ENCODE peak calls at places on chromosomes 3 and 15, in ten cellular contexts. One of them, this sample, is unnamed.

GRCh38 chr15:39273805-39274411 is 307.0 kb upstream of the THBS1 start:
- DNase-seq in fibroblast of lung: peak
- DNase-seq in uterus: no peak
- DNase-seq in stimulated activated CD4-positive, alpha-beta T cell treated with anti-CD3 and anti-CD28 coated beads, Interleukin-4, amount 100 ng/mL, for 24 hours: no peak
- DNase-seq in pons: peak
- DNase-seq in activated CD4-positive, alpha-beta T cell treated with anti-CD3 and anti-CD28 coated beads for 36 hours: no peak
- DNase-seq in T-helper 1 cell: no peak
- DNase-seq in T1000: no peak
- DNase-seq in ELR: no peak
- DNase-seq in GM10248: no peak
- DNase-seq in this sample: peak

GRCh38 chr3:40306336-40306735 is 3.2 kb upstream of the EIF1B start:
- DNase-seq in pons: no peak
- DNase-seq in GM10248: no peak
- DNase-seq in fibroblast of lung: peak
- DNase-seq in uterus: no peak
- DNase-seq in T1000: no peak
- DNase-seq in stimulated activated CD4-positive, alpha-beta T cell treated with anti-CD3 and anti-CD28 coated beads, Interleukin-4, amount 100 ng/mL, for 24 hours: no peak
- DNase-seq in T-helper 1 cell: no peak
- DNase-seq in activated CD4-positive, alpha-beta T cell treated with anti-CD3 and anti-CD28 coated beads for 36 hours: no peak
- DNase-seq in ELR: peak
- DNase-seq in this sample: no peak

GRCh38 chr3:182843478-182843877 is 50.2 kb downstream of the ATP11B start:
- DNase-seq in GM10248: no peak
- DNase-seq in uterus: no peak
- DNase-seq in T1000: no peak
- DNase-seq in pons: no peak
- DNase-seq in ELR: peak
- DNase-seq in T-helper 1 cell: no peak
- DNase-seq in activated CD4-positive, alpha-beta T cell treated with anti-CD3 and anti-CD28 coated beads for 36 hours: no peak
- DNase-seq in stimulated activated CD4-positive, alpha-beta T cell treated with anti-CD3 and anti-CD28 coated beads, Interleukin-4, amount 100 ng/mL, for 24 hours: no peak
- DNase-seq in fibroblast of lung: peak
- DNase-seq in this sample: no peak

GRCh38 chr15:63763476-63764123 is 70.1 kb downstream of the HERC1 start:
- DNase-seq in stimulated activated CD4-positive, alpha-beta T cell treated with anti-CD3 and anti-CD28 coated beads, Interleukin-4, amount 100 ng/mL, for 24 hours: no peak
- DNase-seq in pons: no peak
- DNase-seq in ELR: peak
- DNase-seq in uterus: no peak
- DNase-seq in T-helper 1 cell: peak
- DNase-seq in activated CD4-positive, alpha-beta T cell treated with anti-CD3 and anti-CD28 coated beads for 36 hours: no peak
- DNase-seq in T1000: no peak
- DNase-seq in fibroblast of lung: peak
- DNase-seq in GM10248: peak
- DNase-seq in this sample: no peak

GRCh38 chr3:65786891-65787290 is 251.8 kb downstream of the MAGI1 start:
- DNase-seq in T-helper 1 cell: no peak
- DNase-seq in fibroblast of lung: no peak
- DNase-seq in GM10248: no peak
- DNase-seq in activated CD4-positive, alpha-beta T cell treated with anti-CD3 and anti-CD28 coated beads for 36 hours: no peak
- DNase-seq in T1000: no peak
- DNase-seq in uterus: no peak
- DNase-seq in ELR: no peak
- DNase-seq in stimulated activated CD4-positive, alpha-beta T cell treated with anti-CD3 and anti-CD28 coated beads, Interleukin-4, amount 100 ng/mL, for 24 hours: no peak
- DNase-seq in pons: no peak
- DNase-seq in this sample: no peak

GRCh38 chr3:187763850-187764648 is 18.8 kb upstream of the BCL6 start:
- DNase-seq in GM10248: no peak
- DNase-seq in pons: no peak
- DNase-seq in T1000: no peak
- DNase-seq in stimulated activated CD4-positive, alpha-beta T cell treated with anti-CD3 and anti-CD28 coated beads, Interleukin-4, amount 100 ng/mL, for 24 hours: no peak
- DNase-seq in ELR: no peak
- DNase-seq in fibroblast of lung: no peak
- DNase-seq in T-helper 1 cell: no peak
- DNase-seq in uterus: no peak
- DNase-seq in activated CD4-positive, alpha-beta T cell treated with anti-CD3 and anti-CD28 coated beads for 36 hours: no peak
- DNase-seq in this sample: no peak

GRCh38 chr3:40566699-40567098 is 41.9 kb downstream of the ZNF621 start:
- DNase-seq in uterus: no peak
- DNase-seq in ELR: no peak
- DNase-seq in T-helper 1 cell: no peak
- DNase-seq in GM10248: no peak
- DNase-seq in stimulated activated CD4-positive, alpha-beta T cell treated with anti-CD3 and anti-CD28 coated beads, Interleukin-4, amount 100 ng/mL, for 24 hours: no peak
- DNase-seq in activated CD4-positive, alpha-beta T cell treated with anti-CD3 and anti-CD28 coated beads for 36 hours: no peak
- DNase-seq in T1000: no peak
- DNase-seq in fibroblast of lung: no peak
- DNase-seq in pons: no peak
- DNase-seq in this sample: no peak

GRCh38 chr3:27486328-27486727 is 2.1 kb upstream of the SLC4A7 start:
- DNase-seq in fibroblast of lung: no peak
- DNase-seq in T1000: no peak
- DNase-seq in uterus: no peak
- DNase-seq in T-helper 1 cell: no peak
- DNase-seq in GM10248: no peak
- DNase-seq in pons: no peak
- DNase-seq in ELR: no peak
- DNase-seq in activated CD4-positive, alpha-beta T cell treated with anti-CD3 and anti-CD28 coated beads for 36 hours: no peak
- DNase-seq in stimulated activated CD4-positive, alpha-beta T cell treated with anti-CD3 and anti-CD28 coated beads, Interleukin-4, amount 100 ng/mL, for 24 hours: no peak
- DNase-seq in this sample: no peak

GRCh38 chr3:124318014-124318413 is 326.1 kb upstream of the ROPN1 start:
- DNase-seq in stimulated activated CD4-positive, alpha-beta T cell treated with anti-CD3 and anti-CD28 coated beads, Interleukin-4, amount 100 ng/mL, for 24 hours: no peak
- DNase-seq in uterus: no peak
- DNase-seq in pons: no peak
- DNase-seq in T1000: no peak
- DNase-seq in activated CD4-positive, alpha-beta T cell treated with anti-CD3 and anti-CD28 coated beads for 36 hours: no peak
- DNase-seq in ELR: no peak
- DNase-seq in GM10248: no peak
- DNase-seq in fibroblast of lung: no peak
- DNase-seq in T-helper 1 cell: no peak
- DNase-seq in this sample: no peak

GRCh38 chr3:161474139-161474538 is 22.5 kb upstream of the OTOL1 start:
- DNase-seq in pons: no peak
- DNase-seq in GM10248: no peak
- DNase-seq in stimulated activated CD4-positive, alpha-beta T cell treated with anti-CD3 and anti-CD28 coated beads, Interleukin-4, amount 100 ng/mL, for 24 hours: no peak
- DNase-seq in T-helper 1 cell: no peak
- DNase-seq in ELR: no peak
- DNase-seq in uterus: no peak
- DNase-seq in T1000: no peak
- DNase-seq in fibroblast of lung: no peak
- DNase-seq in activated CD4-positive, alpha-beta T cell treated with anti-CD3 and anti-CD28 coated beads for 36 hours: no peak
- DNase-seq in this sample: no peak

GRCh38 chr3:113736548-113737089 is 9.4 kb downstream of the NAA50 start:
- DNase-seq in pons: peak
- DNase-seq in ELR: peak
- DNase-seq in GM10248: peak
- DNase-seq in activated CD4-positive, alpha-beta T cell treated with anti-CD3 and anti-CD28 coated beads for 36 hours: peak
- DNase-seq in fibroblast of lung: peak
- DNase-seq in uterus: no peak
- DNase-seq in T-helper 1 cell: peak
- DNase-seq in stimulated activated CD4-positive, alpha-beta T cell treated with anti-CD3 and anti-CD28 coated beads, Interleukin-4, amount 100 ng/mL, for 24 hours: peak
- DNase-seq in T1000: no peak
- DNase-seq in this sample: peak

GRCh38 chr3:178966299-178967183 is 105.1 kb downstream of the ZMAT3 start:
- DNase-seq in pons: peak
- DNase-seq in T1000: no peak
- DNase-seq in uterus: no peak
- DNase-seq in fibroblast of lung: peak
- DNase-seq in ELR: peak
- DNase-seq in T-helper 1 cell: no peak
- DNase-seq in GM10248: peak
- DNase-seq in activated CD4-positive, alpha-beta T cell treated with anti-CD3 and anti-CD28 coated beads for 36 hours: no peak
- DNase-seq in stimulated activated CD4-positive, alpha-beta T cell treated with anti-CD3 and anti-CD28 coated beads, Interleukin-4, amount 100 ng/mL, for 24 hours: no peak
- DNase-seq in this sample: peak

GRCh38 chr3:72816843-72817485 is 31.3 kb downstream of the SHQ1 start:
- DNase-seq in T-helper 1 cell: peak
- DNase-seq in T1000: no peak
- DNase-seq in uterus: no peak
- DNase-seq in ELR: no peak
- DNase-seq in GM10248: no peak
- DNase-seq in stimulated activated CD4-positive, alpha-beta T cell treated with anti-CD3 and anti-CD28 coated beads, Interleukin-4, amount 100 ng/mL, for 24 hours: no peak
- DNase-seq in activated CD4-positive, alpha-beta T cell treated with anti-CD3 and anti-CD28 coated beads for 36 hours: peak
- DNase-seq in fibroblast of lung: no peak
- DNase-seq in pons: peak
- DNase-seq in this sample: no peak

GRCh38 chr3:113498221-113499005 is 16.5 kb downstream of the SPICE1 start:
- DNase-seq in fibroblast of lung: peak
- DNase-seq in uterus: no peak
- DNase-seq in stimulated activated CD4-positive, alpha-beta T cell treated with anti-CD3 and anti-CD28 coated beads, Interleukin-4, amount 100 ng/mL, for 24 hours: no peak
- DNase-seq in GM10248: no peak
- DNase-seq in ELR: peak
- DNase-seq in T-helper 1 cell: no peak
- DNase-seq in activated CD4-positive, alpha-beta T cell treated with anti-CD3 and anti-CD28 coated beads for 36 hours: no peak
- DNase-seq in T1000: no peak
- DNase-seq in pons: no peak
- DNase-seq in this sample: no peak

GRCh38 chr15:51298656-51299055 is 39.7 kb downstream of the CYP19A1 start:
- DNase-seq in uterus: no peak
- DNase-seq in pons: no peak
- DNase-seq in activated CD4-positive, alpha-beta T cell treated with anti-CD3 and anti-CD28 coated beads for 36 hours: no peak
- DNase-seq in T-helper 1 cell: no peak
- DNase-seq in ELR: no peak
- DNase-seq in fibroblast of lung: peak
- DNase-seq in GM10248: no peak
- DNase-seq in stimulated activated CD4-positive, alpha-beta T cell treated with anti-CD3 and anti-CD28 coated beads, Interleukin-4, amount 100 ng/mL, for 24 hours: no peak
- DNase-seq in T1000: no peak
- DNase-seq in this sample: no peak

GRCh38 chr3:42698216-42698910 is 4.2 kb downstream of the HHATL start:
- DNase-seq in stimulated activated CD4-positive, alpha-beta T cell treated with anti-CD3 and anti-CD28 coated beads, Interleukin-4, amount 100 ng/mL, for 24 hours: no peak
- DNase-seq in GM10248: no peak
- DNase-seq in pons: no peak
- DNase-seq in T-helper 1 cell: no peak
- DNase-seq in fibroblast of lung: no peak
- DNase-seq in uterus: no peak
- DNase-seq in activated CD4-positive, alpha-beta T cell treated with anti-CD3 and anti-CD28 coated beads for 36 hours: no peak
- DNase-seq in ELR: no peak
- DNase-seq in T1000: no peak
- DNase-seq in this sample: no peak

GRCh38 chr3:8767667-8768363 is 1.6 kb downstream of the OXTR start:
- DNase-seq in stimulated activated CD4-positive, alpha-beta T cell treated with anti-CD3 and anti-CD28 coated beads, Interleukin-4, amount 100 ng/mL, for 24 hours: no peak
- DNase-seq in ELR: peak
- DNase-seq in fibroblast of lung: peak
- DNase-seq in T-helper 1 cell: peak
- DNase-seq in GM10248: peak
- DNase-seq in activated CD4-positive, alpha-beta T cell treated with anti-CD3 and anti-CD28 coated beads for 36 hours: peak
- DNase-seq in pons: no peak
- DNase-seq in uterus: no peak
- DNase-seq in T1000: no peak
- DNase-seq in this sample: peak

GRCh38 chr3:98038241-98038640 is 3.1 kb upstream of the GABRR3 start:
- DNase-seq in GM10248: no peak
- DNase-seq in uterus: no peak
- DNase-seq in pons: no peak
- DNase-seq in stimulated activated CD4-positive, alpha-beta T cell treated with anti-CD3 and anti-CD28 coated beads, Interleukin-4, amount 100 ng/mL, for 24 hours: no peak
- DNase-seq in T-helper 1 cell: peak
- DNase-seq in T1000: no peak
- DNase-seq in ELR: no peak
- DNase-seq in activated CD4-positive, alpha-beta T cell treated with anti-CD3 and anti-CD28 coated beads for 36 hours: no peak
- DNase-seq in fibroblast of lung: no peak
- DNase-seq in this sample: no peak

GRCh38 chr3:169350228-169350627 is 313.3 kb downstream of the MECOM start:
- DNase-seq in fibroblast of lung: no peak
- DNase-seq in stimulated activated CD4-positive, alpha-beta T cell treated with anti-CD3 and anti-CD28 coated beads, Interleukin-4, amount 100 ng/mL, for 24 hours: no peak
- DNase-seq in T-helper 1 cell: no peak
- DNase-seq in T1000: no peak
- DNase-seq in pons: no peak
- DNase-seq in uterus: no peak
- DNase-seq in activated CD4-positive, alpha-beta T cell treated with anti-CD3 and anti-CD28 coated beads for 36 hours: no peak
- DNase-seq in ELR: no peak
- DNase-seq in GM10248: no peak
- DNase-seq in this sample: no peak

GRCh38 chr3:66140763-66141372 is 79.9 kb upstream of the SLC25A26 start:
- DNase-seq in GM10248: no peak
- DNase-seq in T-helper 1 cell: no peak
- DNase-seq in uterus: no peak
- DNase-seq in ELR: no peak
- DNase-seq in T1000: no peak
- DNase-seq in activated CD4-positive, alpha-beta T cell treated with anti-CD3 and anti-CD28 coated beads for 36 hours: no peak
- DNase-seq in pons: no peak
- DNase-seq in stimulated activated CD4-positive, alpha-beta T cell treated with anti-CD3 and anti-CD28 coated beads, Interleukin-4, amount 100 ng/mL, for 24 hours: no peak
- DNase-seq in fibroblast of lung: peak
- DNase-seq in this sample: no peak

GRCh38 chr3:159733194-159733860 is 255.3 kb upstream of the IL12A start:
- DNase-seq in GM10248: no peak
- DNase-seq in uterus: no peak
- DNase-seq in ELR: peak
- DNase-seq in T1000: no peak
- DNase-seq in pons: no peak
- DNase-seq in T-helper 1 cell: no peak
- DNase-seq in stimulated activated CD4-positive, alpha-beta T cell treated with anti-CD3 and anti-CD28 coated beads, Interleukin-4, amount 100 ng/mL, for 24 hours: no peak
- DNase-seq in activated CD4-positive, alpha-beta T cell treated with anti-CD3 and anti-CD28 coated beads for 36 hours: no peak
- DNase-seq in fibroblast of lung: peak
- DNase-seq in this sample: no peak

GRCh38 chr15:70253461-70254156 is 155.9 kb upstream of the TLE3 start:
- DNase-seq in uterus: no peak
- DNase-seq in pons: no peak
- DNase-seq in T1000: no peak
- DNase-seq in T-helper 1 cell: no peak
- DNase-seq in activated CD4-positive, alpha-beta T cell treated with anti-CD3 and anti-CD28 coated beads for 36 hours: no peak
- DNase-seq in GM10248: no peak
- DNase-seq in ELR: no peak
- DNase-seq in stimulated activated CD4-positive, alpha-beta T cell treated with anti-CD3 and anti-CD28 coated beads, Interleukin-4, amount 100 ng/mL, for 24 hours: no peak
- DNase-seq in fibroblast of lung: no peak
- DNase-seq in this sample: no peak

GRCh38 chr3:56758539-56758981 is 43.2 kb downstream of the ARHGEF3 start:
- DNase-seq in T1000: peak
- DNase-seq in stimulated activated CD4-positive, alpha-beta T cell treated with anti-CD3 and anti-CD28 coated beads, Interleukin-4, amount 100 ng/mL, for 24 hours: peak
- DNase-seq in fibroblast of lung: peak
- DNase-seq in ELR: peak
- DNase-seq in pons: no peak
- DNase-seq in activated CD4-positive, alpha-beta T cell treated with anti-CD3 and anti-CD28 coated beads for 36 hours: peak
- DNase-seq in uterus: peak
- DNase-seq in T-helper 1 cell: peak
- DNase-seq in GM10248: peak
- DNase-seq in this sample: peak

GRCh38 chr3:135559802-135560201 is 405.7 kb upstream of the PPP2R3A start:
- DNase-seq in activated CD4-positive, alpha-beta T cell treated with anti-CD3 and anti-CD28 coated beads for 36 hours: no peak
- DNase-seq in pons: no peak
- DNase-seq in stimulated activated CD4-positive, alpha-beta T cell treated with anti-CD3 and anti-CD28 coated beads, Interleukin-4, amount 100 ng/mL, for 24 hours: no peak
- DNase-seq in fibroblast of lung: no peak
- DNase-seq in uterus: no peak
- DNase-seq in T1000: no peak
- DNase-seq in ELR: no peak
- DNase-seq in GM10248: no peak
- DNase-seq in T-helper 1 cell: no peak
- DNase-seq in this sample: no peak

GRCh38 chr15:40873625-40874561 is at the start of gene RHOV:
- DNase-seq in T1000: no peak
- DNase-seq in activated CD4-positive, alpha-beta T cell treated with anti-CD3 and anti-CD28 coated beads for 36 hours: peak
- DNase-seq in ELR: peak
- DNase-seq in GM10248: peak
- DNase-seq in uterus: no peak
- DNase-seq in stimulated activated CD4-positive, alpha-beta T cell treated with anti-CD3 and anti-CD28 coated beads, Interleukin-4, amount 100 ng/mL, for 24 hours: peak
- DNase-seq in pons: no peak
- DNase-seq in T-helper 1 cell: peak
- DNase-seq in fibroblast of lung: peak
- DNase-seq in this sample: peak

GRCh38 chr3:184259878-184260570 is 1.3 kb downstream of the CAMK2N2 start:
- DNase-seq in T-helper 1 cell: no peak
- DNase-seq in T1000: no peak
- DNase-seq in GM10248: peak
- DNase-seq in fibroblast of lung: peak
- DNase-seq in ELR: peak
- DNase-seq in pons: no peak
- DNase-seq in stimulated activated CD4-positive, alpha-beta T cell treated with anti-CD3 and anti-CD28 coated beads, Interleukin-4, amount 100 ng/mL, for 24 hours: no peak
- DNase-seq in activated CD4-positive, alpha-beta T cell treated with anti-CD3 and anti-CD28 coated beads for 36 hours: peak
- DNase-seq in uterus: peak
- DNase-seq in this sample: no peak

GRCh38 chr3:73120710-73121109 is 59.3 kb downstream of the EBLN2 start:
- DNase-seq in T-helper 1 cell: no peak
- DNase-seq in ELR: no peak
- DNase-seq in fibroblast of lung: no peak
- DNase-seq in stimulated activated CD4-positive, alpha-beta T cell treated with anti-CD3 and anti-CD28 coated beads, Interleukin-4, amount 100 ng/mL, for 24 hours: no peak
- DNase-seq in pons: no peak
- DNase-seq in uterus: no peak
- DNase-seq in GM10248: no peak
- DNase-seq in T1000: no peak
- DNase-seq in activated CD4-positive, alpha-beta T cell treated with anti-CD3 and anti-CD28 coated beads for 36 hours: no peak
- DNase-seq in this sample: no peak

GRCh38 chr3:43958005-43958770 is 267.4 kb downstream of the ABHD5 start:
- DNase-seq in fibroblast of lung: no peak
- DNase-seq in uterus: no peak
- DNase-seq in activated CD4-positive, alpha-beta T cell treated with anti-CD3 and anti-CD28 coated beads for 36 hours: no peak
- DNase-seq in stimulated activated CD4-positive, alpha-beta T cell treated with anti-CD3 and anti-CD28 coated beads, Interleukin-4, amount 100 ng/mL, for 24 hours: no peak
- DNase-seq in T-helper 1 cell: no peak
- DNase-seq in T1000: no peak
- DNase-seq in pons: no peak
- DNase-seq in GM10248: no peak
- DNase-seq in ELR: no peak
- DNase-seq in this sample: no peak

This sample was measured in PC-9.